ENCODE peak calls at places on chromosome 9, in five cellular contexts. F is ACHN, E is ELF-1, B is DMS153, Q is mucosa of gallbladder. A is an unnamed sample.

GRCh38 chr9:87685871-87686519 is 39.9 kb upstream of the CTSL start:
- DNase-seq in F (no peak), Q (peak), B (no peak), E (no peak), A (no peak)

GRCh38 chr9:34653610-34654072 is 1.7 kb downstream of the IL11RA start:
- DNase-seq in Q (no peak), E (no peak), B (no peak), F (no peak), A (no peak)

GRCh38 chr9:73179594-73179993 is 27.9 kb downstream of the ANXA1 start:
- DNase-seq in Q (no peak), B (no peak), E (no peak), F (no peak), A (peak)

GRCh38 chr9:129501771-129502324 is 119.1 kb downstream of the C9orf50 start:
- DNase-seq in F (no peak), Q (no peak), E (no peak), B (no peak), A (no peak)

GRCh38 chr9:98929866-98930265 is 13.8 kb upstream of the COL15A1 start:
- DNase-seq in Q (no peak), E (peak), B (no peak), F (no peak), A (no peak)

GRCh38 chr9:131475111-131475955 is 27.4 kb upstream of the POMT1 start:
- DNase-seq in B (no peak), F (no peak), Q (no peak), E (no peak), A (no peak)

GRCh38 chr9:99106044-99106375 is 1.1 kb downstream of the TGFBR1 start:
- DNase-seq in Q (no peak), B (no peak), F (no peak), E (no peak), A (no peak)

GRCh38 chr9:117407436-117408022 is 7.3 kb downstream of the ASTN2 start:
- DNase-seq in E (no peak), B (no peak), Q (no peak), F (no peak), A (no peak)

GRCh38 chr9:76426807-76427419 is 32.1 kb upstream of the GCNT1 start:
- DNase-seq in E (no peak), F (no peak), Q (no peak), B (no peak), A (no peak)

A was measured in GM13976.